ENCODE peak calls at places on chromosome 18, in four cellular contexts. Z is neural progenitor cell, J is endodermal cell, L is lower lobe of right lung. M is an unnamed sample.

GRCh38 chr18:50748243-50749229 is 71.3 kb downstream of the MRO start:
- DNase-seq in J (peak; percentile 91), Z (peak; percentile 82), L (no peak), M (no peak)

GRCh38 chr18:2316686-2317308 is 254.5 kb downstream of the METTL4 start:
- DNase-seq in Z (no peak), J (no peak), L (no peak), M (no peak)

GRCh38 chr18:33123852-33124251 is 316.7 kb downstream of the CCDC178 start:
- DNase-seq in J (no peak), L (no peak), Z (no peak), M (no peak)

GRCh38 chr18:12659904-12660605 is 2.1 kb upstream of the SPIRE1 start:
- DNase-seq in L (no peak), Z (peak; percentile 58), J (peak; percentile 71), M (no peak)

GRCh38 chr18:13474907-13475306 is 251.5 kb downstream of the FAM210A start:
- DNase-seq in L (no peak), Z (no peak), J (no peak), M (no peak)

GRCh38 chr18:24190590-24190989 is 51.7 kb downstream of the CABYR start:
- DNase-seq in Z (no peak), L (no peak), J (no peak), M (no peak)

GRCh38 chr18:26547302-26548143 is 830 bp downstream of the KCTD1 start:
- DNase-seq in Z (peak; percentile 92), J (peak; percentile 93), L (peak; percentile 79), M (peak; percentile 86)

GRCh38 chr18:62959481-62959880 is 244.1 kb downstream of the PHLPP1 start:
- DNase-seq in J (no peak), L (no peak), Z (no peak), M (no peak)

GRCh38 chr18:908631-909621 is 4.3 kb downstream of the ADCYAP1 start:
- DNase-seq in Z (peak; percentile 73), L (no peak), J (peak; percentile 62), M (no peak)

GRCh38 chr18:28792404-28793103 is 615.6 kb upstream of the CDH2 start:
- DNase-seq in Z (no peak), J (no peak), L (no peak), M (no peak)

GRCh38 chr18:59631583-59632181 is 65.5 kb downstream of the CCBE1 start:
- DNase-seq in J (peak; percentile 80), L (no peak), Z (peak; percentile 69), M (no peak)

GRCh38 chr18:23529597-23529996 is 26.3 kb downstream of the RMC1 start:
- DNase-seq in J (no peak), Z (no peak), L (no peak), M (no peak)

GRCh38 chr18:59085797-59086196 is 53.9 kb upstream of the SEC11C start:
- DNase-seq in Z (no peak), L (no peak), J (no peak), M (no peak)

GRCh38 chr18:26771524-26771923 is 94.0 kb downstream of the AQP4 start:
- DNase-seq in L (no peak), J (peak; percentile 61), Z (peak; percentile 47), M (no peak)

GRCh38 chr18:24121625-24122024 is 17.2 kb upstream of the CABYR start:
- DNase-seq in Z (no peak), L (no peak), J (no peak), M (no peak)

GRCh38 chr18:27315001-27315400 is 129.9 kb upstream of the CHST9 start:
- DNase-seq in Z (no peak), L (no peak), J (no peak), M (no peak)

GRCh38 chr18:14914771-14915170 is 166.8 kb downstream of the ANKRD30B start:
- DNase-seq in Z (no peak), L (no peak), J (no peak), M (no peak)

GRCh38 chr18:6294119-6294784 is 120.5 kb downstream of the L3MBTL4 start:
- DNase-seq in Z (no peak), L (no peak), J (no peak), M (no peak)

GRCh38 chr18:70931942-70932814 is 643.3 kb downstream of the SOCS6 start:
- DNase-seq in L (no peak), J (no peak), Z (peak; percentile 54), M (no peak)

GRCh38 chr18:45935591-45936335 is 31.4 kb downstream of the EPG5 start:
- DNase-seq in Z (no peak), L (no peak), J (no peak), M (no peak)

GRCh38 chr18:55405655-55406373 is 182.2 kb downstream of the TCF4 start:
- DNase-seq in J (no peak), Z (peak; percentile 12), L (peak; percentile 51), M (peak; percentile 67)

GRCh38 chr18:73879771-73880170 is 267.9 kb downstream of the FBXO15 start:
- DNase-seq in J (no peak), Z (no peak), L (no peak), M (no peak)

GRCh38 chr18:54739476-54739875 is 88.8 kb upstream of the RAB27B start:
- DNase-seq in J (no peak), Z (no peak), L (no peak), M (no peak)

GRCh38 chr18:46039967-46040746 is 31.9 kb downstream of the PSTPIP2 start:
- DNase-seq in Z (no peak), J (no peak), L (no peak), M (no peak)

GRCh38 chr18:58714821-58715220 is 43.6 kb downstream of the MALT1 start:
- DNase-seq in Z (no peak), L (no peak), J (no peak), M (no peak)

GRCh38 chr18:34592961-34593382 is 117.1 kb upstream of the DTNA start:
- DNase-seq in L (peak; percentile 44), J (peak; percentile 83), Z (peak; percentile 50), M (no peak)

GRCh38 chr18:27415495-27415894 is 230.4 kb upstream of the CHST9 start:
- DNase-seq in L (no peak), Z (no peak), J (no peak), M (no peak)

GRCh38 chr18:35777042-35777441 is 195.4 kb upstream of the RMP24 start:
- DNase-seq in Z (no peak), J (peak; percentile 67), L (no peak), M (no peak)

GRCh38 chr18:24539866-24540604 is 79.6 kb downstream of the HRH4 start:
- DNase-seq in J (no peak), L (no peak), Z (no peak), M (no peak)

GRCh38 chr18:32441536-32441935 is 29.1 kb downstream of the GAREM1 start:
- DNase-seq in J (no peak), L (no peak), Z (no peak), M (no peak)

GRCh38 chr18:8982416-8983183 is 119.9 kb upstream of the NDUFV2 start:
- DNase-seq in Z (peak; percentile 69), J (peak; percentile 77), L (no peak), M (no peak)

GRCh38 chr18:8162797-8163196 is 446.4 kb upstream of the RAB12 start:
- DNase-seq in L (no peak), Z (peak; percentile 15), J (no peak), M (no peak)

DNA sequence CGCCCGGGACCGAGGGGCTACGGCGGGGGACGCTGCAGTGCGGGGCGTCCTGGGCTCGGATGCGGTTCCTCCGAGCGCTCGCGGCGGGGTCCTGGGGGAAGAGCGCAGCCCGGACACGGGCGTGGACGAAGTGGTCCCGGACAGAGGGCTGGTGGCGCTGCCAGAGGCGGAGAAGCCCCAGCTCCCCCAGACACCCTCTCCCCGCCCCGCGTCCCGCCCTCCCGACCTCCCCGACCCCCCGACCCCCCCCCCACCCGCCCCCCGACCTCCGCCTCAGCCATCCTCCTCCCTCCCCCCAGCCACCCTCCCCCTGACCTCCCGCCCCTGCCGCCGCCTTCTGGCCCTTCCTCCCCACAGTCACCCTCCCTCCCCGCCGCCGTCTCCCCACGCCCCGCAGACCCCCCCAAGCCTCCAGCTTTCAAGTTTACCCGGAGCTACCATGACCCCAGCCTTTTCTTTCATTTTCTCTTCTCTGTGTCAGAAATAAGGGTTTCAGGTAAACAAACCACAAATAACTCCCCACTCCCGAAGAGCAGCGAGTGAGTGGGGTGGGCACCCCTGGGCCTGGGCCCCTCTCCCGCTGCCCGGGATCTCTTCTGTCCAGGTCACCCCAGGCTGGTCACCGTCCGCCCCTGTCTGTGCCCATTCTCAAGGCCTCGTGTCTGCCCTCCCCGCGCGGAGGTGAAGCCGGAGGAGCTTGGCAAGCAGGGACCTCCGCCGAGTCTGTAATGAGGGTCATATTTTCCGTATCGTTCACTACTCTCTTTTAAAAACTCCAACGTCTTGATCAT is 5.1 kb downstream of the NFATC1 start:
- DNase-seq in Z (peak; percentile 42), J (no peak), L (peak; percentile 51), M (peak; percentile 61)
- H3K27ac ChIP-seq in Z (no peak overlapping the region), J (no peak overlapping the region), L (peak overlapping the region; percentile 84), M (peak overlapping the region; percentile 73)

DNA sequence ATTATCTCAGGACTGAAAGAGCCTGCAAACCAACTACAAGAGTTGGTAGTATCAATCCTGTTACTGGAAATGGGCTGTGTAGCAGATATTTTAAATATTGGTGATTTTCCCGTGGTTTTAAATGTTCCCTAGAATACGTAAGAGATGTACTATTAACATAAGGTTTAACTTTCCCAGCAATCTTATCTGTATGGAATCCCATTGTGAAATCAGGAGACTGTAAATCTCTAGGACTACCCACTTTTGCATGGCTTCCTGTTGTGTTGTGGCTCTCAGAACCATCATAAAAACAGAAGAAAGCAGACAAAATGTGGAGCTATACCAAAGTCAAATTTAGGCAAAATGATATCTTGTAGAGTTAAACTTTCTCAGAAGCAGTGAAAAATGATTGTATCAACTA is 641.5 kb upstream of the SETBP1 start:
- DNase-seq in Z (no peak), J (no peak), L (no peak), M (no peak)
- H3K9me3 ChIP-seq in Z (no peaks in the 10 kb centered on the region), J (no peaks in the 10 kb centered on the region), L (no peaks in the 10 kb centered on the region), M (no peaks in the 10 kb centered on the region)

DNA sequence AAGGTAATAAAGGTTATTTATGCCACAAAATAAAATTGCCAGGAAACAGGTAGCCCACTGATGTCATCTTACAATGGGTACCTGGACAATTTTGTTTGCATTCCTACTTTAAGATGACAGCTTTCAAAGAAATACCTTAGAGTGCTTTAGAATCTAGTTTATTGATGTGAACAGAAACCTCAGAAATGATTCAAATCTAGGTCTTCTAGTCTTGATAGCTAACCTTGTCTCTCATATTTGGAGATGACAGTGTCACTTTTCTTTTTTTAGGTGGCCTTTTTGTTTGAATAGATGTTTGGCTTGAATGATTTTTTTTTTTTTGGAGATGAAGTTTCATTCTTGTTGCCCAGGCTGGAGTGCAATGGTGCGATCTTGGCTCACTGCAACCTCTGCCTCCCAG is 69.1 kb downstream of the PIK3C3 start:
- DNase-seq in Z (no peak), J (no peak), L (no peak), M (no peak)
- TF ChIP-seq CTCF in Z (no peak), J (no peak), L (no peak), M (no peak)

DNA sequence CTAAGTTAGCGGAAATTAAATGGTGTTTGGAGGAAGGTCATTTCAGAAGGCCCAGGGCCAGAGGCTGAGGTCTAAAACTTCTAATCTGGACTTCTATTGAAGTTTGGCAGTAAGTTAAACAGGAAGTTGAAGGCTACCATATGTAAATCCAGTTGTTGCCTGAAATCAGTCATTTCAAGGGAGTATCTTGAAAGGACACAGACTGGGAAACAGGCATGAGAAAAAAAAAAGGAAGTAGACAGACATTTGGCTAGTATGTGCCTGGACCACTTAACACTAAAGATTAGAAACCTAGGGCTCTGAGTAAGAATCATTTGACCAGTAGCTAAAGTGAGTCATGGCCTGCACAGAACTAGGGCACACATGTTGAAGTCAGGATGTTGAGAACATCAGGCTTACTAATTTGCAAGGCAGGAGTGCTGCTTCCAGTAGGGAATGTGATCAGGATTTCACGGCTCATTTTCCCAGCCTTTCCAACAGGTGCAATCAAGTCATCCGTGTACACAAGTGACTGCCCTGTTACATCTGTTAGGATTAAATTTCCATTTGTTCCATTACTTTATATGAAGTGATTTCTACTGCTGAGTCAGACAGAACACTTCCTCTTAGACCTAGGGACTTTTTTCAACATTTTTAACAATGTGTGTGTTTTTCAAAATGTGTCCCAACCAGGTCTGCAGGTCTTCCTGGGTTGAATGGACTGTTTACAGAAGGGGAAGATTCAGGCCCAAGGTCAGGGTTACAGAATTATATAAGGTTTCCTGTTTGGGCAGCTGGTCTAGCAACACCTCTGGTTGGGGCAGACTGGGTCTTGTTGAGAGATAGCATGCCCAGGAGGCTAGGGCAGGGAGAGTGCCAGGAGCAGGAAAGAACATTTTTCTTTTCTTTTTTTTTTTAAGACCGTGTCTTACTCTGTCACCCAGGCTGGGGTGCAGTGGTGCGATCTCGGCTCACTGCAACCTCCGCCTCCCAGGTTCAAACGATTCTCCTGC is 145.6 kb downstream of the TGIF1 start:
- DNase-seq in J (peak; percentile 61), Z (no peak), L (no peak), M (no peak)
- H3K27ac ChIP-seq in J (peak overlapping the region; percentile 91), Z (peak overlapping the region; percentile 78), L (peak overlapping the region; percentile 96), M (peak overlapping the region; percentile 98)